ENCODE peak calls at places on chromosomes 11 and 22, in ten cellular contexts. G is neural crest cell; Y is CD8-positive, alpha-beta T cell; W is kidney epithelial cell; S is CD4-positive, alpha-beta T cell; A is cardiac muscle cell; N is brain microvascular endothelial cell; Q is astrocyte of the spinal cord; B is AG09309; T is transverse colon. O is an unnamed sample.
A peak's percentile ranks its signal among the peaks of the same experiment; 100 is the strongest.

GRCh38 chr11:125272092-125272491 is 107.5 kb downstream of the PKNOX2 start:
- DNase-seq in G (no peak), Y (no peak), W (peak; percentile 32), S (no peak), A (no peak), N (peak; percentile 25), Q (peak; percentile 13), B (no peak), T (no peak), O (no peak)

GRCh38 chr11:23723861-23724260 is 773.0 kb upstream of the LUZP2 start:
- DNase-seq in G (no peak), Y (no peak), W (peak; percentile 10), S (no peak), A (no peak), N (no peak), Q (no peak), B (no peak), T (no peak), O (peak; percentile 52)

GRCh38 chr11:110174645-110175310 is 81.6 kb downstream of the ZC3H12C start:
- DNase-seq in G (no peak), Y (no peak), W (no peak), S (no peak), A (no peak), N (no peak), Q (peak; percentile 61), B (no peak), T (no peak), O (no peak)

GRCh38 chr11:33832676-33833075 is 58.4 kb upstream of the FBXO3 start:
- DNase-seq in G (no peak), Y (no peak), W (no peak), S (no peak), A (no peak), N (no peak), Q (no peak), B (no peak), T (no peak), O (no peak)

GRCh38 chr11:44199298-44199697 is 103.8 kb downstream of the EXT2 start:
- DNase-seq in G (no peak), Y (no peak), W (no peak), S (no peak), A (no peak), N (no peak), Q (no peak), B (no peak), T (no peak), O (no peak)

GRCh38 chr22:48842976-48843375 is 984.7 kb downstream of the BRD1 start:
- DNase-seq in G (no peak), Y (no peak), W (no peak), S (no peak), A (no peak), N (no peak), Q (no peak), B (no peak), T (no peak), O (no peak)

GRCh38 chr11:68267881-68268240 is 3.9 kb downstream of the C11orf24 start:
- DNase-seq in G (no peak), Y (no peak), W (no peak), S (no peak), A (no peak), N (no peak), Q (no peak), B (no peak), T (no peak), O (no peak)

GRCh38 chr11:119376197-119376847 is 5.2 kb downstream of the USP2 start:
- DNase-seq in G (peak; percentile 37), Y (no peak), W (no peak), S (no peak), A (no peak), N (no peak), Q (no peak), B (no peak), T (no peak), O (no peak)

GRCh38 chr11:67732045-67732787 is 57.8 kb upstream of the ALDH3B2 start:
- DNase-seq in G (no peak), Y (peak; percentile 61), W (no peak), S (peak; percentile 58), A (peak; percentile 46), N (no peak), Q (no peak), B (no peak), T (no peak), O (no peak)

GRCh38 chr11:107157146-107157808 is 139.0 kb upstream of the GUCY1A2 start:
- DNase-seq in G (no peak), Y (no peak), W (no peak), S (no peak), A (no peak), N (no peak), Q (no peak), B (no peak), T (no peak), O (no peak)

GRCh38 chr11:1254733-1255132 is 31.9 kb downstream of the MUC5B start:
- DNase-seq in G (no peak), Y (no peak), W (no peak), S (no peak), A (no peak), N (no peak), Q (no peak), B (no peak), T (no peak), O (no peak)

GRCh38 chr11:23570828-23571227 is 710.6 kb upstream of the CCDC179 start:
- DNase-seq in G (no peak), Y (no peak), W (no peak), S (no peak), A (no peak), N (peak; percentile 44), Q (no peak), B (peak; percentile 1), T (no peak), O (no peak)

GRCh38 chr11:27242591-27242990 is 120.4 kb downstream of the CCDC34 start:
- DNase-seq in G (no peak), Y (no peak), W (no peak), S (no peak), A (no peak), N (peak; percentile 59), Q (peak; percentile 91), B (peak; percentile 80), T (no peak), O (no peak)

GRCh38 chr11:88555018-88555828 is 217.7 kb upstream of the CTSC start:
- DNase-seq in G (no peak), Y (no peak), W (peak; percentile 98), S (no peak), A (no peak), N (peak; percentile 91), Q (peak; percentile 99), B (peak; percentile 100), T (no peak), O (no peak)

GRCh38 chr11:88555829-88556202 is 218.3 kb upstream of the CTSC start:
- DNase-seq in G (no peak), Y (no peak), W (no peak), S (no peak), A (no peak), N (no peak), Q (peak; percentile 71), B (peak; percentile 84), T (no peak), O (no peak)

GRCh38 chr11:88553204-88553603 is 215.7 kb upstream of the CTSC start:
- DNase-seq in G (no peak), Y (no peak), W (no peak), S (no peak), A (no peak), N (peak; percentile 28), Q (no peak), B (no peak), T (no peak), O (no peak)

GRCh38 chr11:88552377-88553029 is 215.0 kb upstream of the CTSC start:
- DNase-seq in G (peak; percentile 25), Y (peak; percentile 43), W (no peak), S (peak; percentile 47), A (peak; percentile 72), N (peak; percentile 43), Q (no peak), B (no peak), T (peak; percentile 42), O (peak; percentile 76)
- TF ChIP-seq CTCF in G (peak; percentile 72), Y (peak; percentile 62), W (peak; percentile 63), S (peak; percentile 71), A (peak; percentile 72), N (peak; percentile 90), Q (peak; percentile 72), B (peak; percentile 73), T (peak; percentile 23), O (peak; percentile 85)

DNA sequence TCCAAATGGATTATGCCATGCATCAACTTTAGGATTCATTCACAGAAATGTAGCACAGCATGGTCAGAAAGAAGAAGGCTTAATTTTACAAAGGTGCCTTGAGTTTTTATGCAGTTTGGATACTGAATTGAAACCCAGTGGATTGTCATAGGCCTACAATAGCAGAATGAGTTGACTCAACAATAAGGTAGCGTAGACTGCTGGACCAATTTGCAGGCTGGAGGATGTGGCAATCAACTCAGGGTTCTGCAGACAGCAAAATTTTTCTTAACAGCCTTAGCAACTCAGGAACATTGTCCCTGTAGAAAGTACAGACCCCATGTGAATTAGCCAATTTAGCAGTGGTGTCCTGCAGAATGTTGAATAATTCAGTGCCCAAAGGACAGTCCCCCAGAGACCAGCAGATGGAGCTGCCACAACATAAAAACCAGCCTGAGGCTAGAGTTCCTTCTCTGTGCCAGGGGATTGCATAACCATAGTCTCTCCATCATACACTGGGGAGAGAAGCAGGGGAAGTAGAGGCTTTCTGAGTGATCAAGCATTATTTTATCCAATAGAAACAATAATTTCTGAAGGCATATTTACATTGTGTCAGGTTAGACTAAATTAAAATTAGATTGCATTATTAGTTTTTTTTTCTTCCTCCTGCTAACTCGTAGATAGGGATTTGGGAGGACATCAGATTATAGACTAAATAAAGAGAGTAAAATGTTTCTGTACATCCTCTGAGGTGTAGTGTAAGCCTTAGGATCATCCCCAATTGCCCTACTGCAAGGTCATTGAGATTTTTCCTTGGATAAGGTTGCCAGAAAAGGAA is 20.3 kb upstream of the MRPL17 start:
- DNase-seq in G (peak; percentile 30), Y (peak; percentile 28), W (peak; percentile 38), S (no peak), A (peak; percentile 58), N (peak; percentile 54), Q (peak; percentile 57), B (peak; percentile 46), T (peak; percentile 19), O (peak; percentile 33)
- TF ChIP-seq CTCF in G (peak; percentile 63), Y (no peak), W (peak; percentile 82), S (peak; percentile 70), A (peak; percentile 60), N (peak; percentile 79), Q (peak; percentile 73), B (peak; percentile 72), T (peak; percentile 36), O (peak; percentile 25)

GRCh38 chr22:42277988-42278776 is 7.7 kb upstream of the TCF20 start:
- DNase-seq in G (no peak), Y (no peak), W (no peak), S (no peak), A (peak; percentile 37), N (no peak), Q (no peak), B (no peak), T (no peak), O (peak; percentile 73)
- TF ChIP-seq CTCF in G (peak; percentile 44), Y (no peak), W (peak; percentile 10), S (peak; percentile 24), A (peak; percentile 20), N (peak; percentile 49), Q (peak; percentile 14), B (peak; percentile 13), T (no peak), O (peak; percentile 30)

GRCh38 chr22:42074153-42074750 is at the start of gene PHETA2:
- DNase-seq in G (no peak), Y (peak; percentile 56), W (no peak), S (peak; percentile 60), A (peak; percentile 14), N (no peak), Q (peak; percentile 42), B (no peak), T (peak; percentile 63), O (peak; percentile 54)
- TF ChIP-seq CTCF in G (peak; percentile 57), Y (no peak), W (peak; percentile 41), S (peak; percentile 50), A (peak; percentile 42), N (peak; percentile 65), Q (peak; percentile 41), B (peak; percentile 60), T (peak; percentile 76), O (peak; percentile 39)